ENCODE peak calls at places on chromosomes 11 and 22, in five cellular contexts. K is neural progenitor cell, X is pancreas, Q is fibroblast of mammary gland, Y is cardiac fibroblast. L is an unnamed sample.

GRCh38 chr11:92224394-92225205 is at the start of gene FAT3:
- DNase-seq in K (peak; percentile 91), X (no peak), Q (peak; percentile 12), Y (peak; percentile 37), L (peak; percentile 43)

GRCh38 chr22:23418159-23418788 is 161.8 kb downstream of the IGLL1 start:
- DNase-seq in K (peak; percentile 1), X (no peak), Q (no peak), Y (no peak), L (no peak)

GRCh38 chr22:48849963-48850657 is 977.6 kb downstream of the BRD1 start:
- DNase-seq in K (no peak), X (no peak), Q (no peak), Y (no peak), L (no peak)

GRCh38 chr11:72573380-72573949 is 100.8 kb downstream of the PDE2A start:
- DNase-seq in K (peak; percentile 78), X (no peak), Q (peak; percentile 42), Y (peak; percentile 53), L (peak; percentile 58)

GRCh38 chr22:27765706-27766291 is 35.8 kb downstream of the MN1 start:
- DNase-seq in K (no peak), X (no peak), Q (no peak), Y (no peak), L (no peak)

GRCh38 chr11:33531743-33532181 is 168.9 kb downstream of the C11orf91 start:
- DNase-seq in K (no peak), X (peak; percentile 26), Q (peak; percentile 99), Y (peak; percentile 69), L (peak; percentile 53)

GRCh38 chr11:71307811-71308645 is 55.7 kb upstream of the SHANK2 start:
- DNase-seq in K (no peak), X (no peak), Q (no peak), Y (no peak), L (no peak)

GRCh38 chr11:34860034-34860433 is 56.1 kb downstream of the APIP start:
- DNase-seq in K (no peak), X (no peak), Q (peak; percentile 14), Y (no peak), L (no peak)

GRCh38 chr22:32409977-32410376 is 2.1 kb downstream of the RTCB start:
- DNase-seq in K (no peak), X (no peak), Q (no peak), Y (no peak), L (no peak)

GRCh38 chr11:13318498-13319295 is 41.1 kb downstream of the BMAL1 start:
- DNase-seq in K (no peak), X (no peak), Q (no peak), Y (no peak), L (peak; percentile 39)

GRCh38 chr11:75275581-75275980 is 35.0 kb downstream of the TPBGL start:
- DNase-seq in K (no peak), X (no peak), Q (no peak), Y (no peak), L (no peak)

GRCh38 chr22:39856588-39856987 is 37.0 kb downstream of the ENTHD1 start:
- DNase-seq in K (no peak), X (no peak), Q (no peak), Y (no peak), L (no peak)

GRCh38 chr22:28822930-28823481 is 22.6 kb upstream of the XBP1 start:
- DNase-seq in K (peak; percentile 71), X (peak; percentile 76), Q (no peak), Y (no peak), L (no peak)

GRCh38 chr11:134266841-134267251 is 9.3 kb upstream of the GLB1L3 start:
- DNase-seq in K (no peak), X (no peak), Q (peak; percentile 82), Y (peak; percentile 89), L (peak; percentile 78)

GRCh38 chr22:39229075-39229474 is 15.7 kb downstream of the PDGFB start:
- DNase-seq in K (no peak), X (no peak), Q (no peak), Y (no peak), L (no peak)

GRCh38 chr22:42277988-42278776 is 7.7 kb upstream of the TCF20 start:
- DNase-seq in K (peak; percentile 71), X (no peak), Q (no peak), Y (peak; percentile 11), L (peak; percentile 30)

GRCh38 chr11:131694526-131695424 is 324.4 kb downstream of the NTM start:
- DNase-seq in K (peak; percentile 88), X (peak; percentile 77), Q (peak; percentile 72), Y (peak; percentile 86), L (peak; percentile 86)

GRCh38 chr11:2142762-2143202 is 3.6 kb upstream of the IGF2 start:
- DNase-seq in K (no peak), X (no peak), Q (peak; percentile 42), Y (peak; percentile 79), L (no peak)

GRCh38 chr11:69215784-69216415 is 60.2 kb downstream of the SMIM38 start:
- DNase-seq in K (no peak), X (peak; percentile 3), Q (peak; percentile 17), Y (peak; percentile 22), L (peak; percentile 9)

GRCh38 chr11:80873309-80873999 is 1432.6 kb upstream of the TENM4 start:
- DNase-seq in K (no peak), X (no peak), Q (peak; percentile 34), Y (peak; percentile 86), L (peak; percentile 30)

GRCh38 chr11:130449996-130450419 is 1.6 kb downstream of the ADAMTS15 start:
- DNase-seq in K (peak; percentile 90), X (no peak), Q (peak; percentile 89), Y (peak; percentile 79), L (peak; percentile 93)

DNA sequence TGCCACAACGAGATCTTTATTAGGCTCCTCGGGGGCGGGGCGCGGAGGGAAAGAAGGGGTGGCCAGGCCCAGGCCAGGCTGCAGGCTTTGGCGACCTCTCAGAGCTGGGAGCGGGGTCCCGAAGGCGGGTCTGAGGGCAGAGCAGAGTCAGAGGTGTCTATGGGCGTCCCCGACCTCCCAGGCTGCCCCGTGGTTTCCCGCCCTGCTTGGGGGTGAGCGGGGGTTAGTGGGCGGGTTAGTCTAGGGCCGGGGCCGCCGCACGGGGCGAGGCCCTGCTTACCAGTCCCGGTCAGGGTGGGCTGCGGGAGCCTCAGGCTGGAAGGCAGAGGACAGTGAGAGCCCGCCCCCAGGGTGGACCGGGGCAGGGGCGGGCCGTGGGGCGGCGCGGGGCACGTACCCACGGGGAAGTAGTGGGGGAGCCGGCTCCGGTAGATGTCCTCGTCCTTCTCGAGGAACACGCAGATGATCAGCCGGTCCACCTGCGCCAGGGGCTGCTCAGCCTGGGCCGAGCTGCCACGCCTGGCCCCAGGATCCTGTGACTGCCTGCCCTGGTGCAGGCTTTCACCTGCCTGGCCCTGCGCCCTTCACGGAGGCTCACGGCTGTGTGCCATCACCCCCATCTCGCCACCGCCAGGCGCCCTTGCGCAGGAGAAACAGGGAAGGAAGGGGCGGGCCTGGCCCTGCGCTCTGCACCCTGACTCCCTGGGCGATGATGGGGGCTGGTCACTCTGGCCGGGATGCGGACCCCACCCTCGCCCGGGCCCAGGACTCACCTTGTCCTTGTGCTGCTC is 12.5 kb downstream of the OTUB1 start:
- DNase-seq in K (peak; percentile 69), X (no peak), Q (no peak), Y (no peak), L (no peak)
- H3K4me3 ChIP-seq in K (peak overlapping the region; percentile 55), X (no peak overlapping the region), Q (no peak overlapping the region), Y (no peak overlapping the region), L (no peak overlapping the region)

GRCh38 chr11:24509114-24509513 is 12.3 kb downstream of the LUZP2 start:
- DNase-seq in K (no peak), X (no peak), Q (no peak), Y (peak; percentile 32), L (peak; percentile 59)
- TF ChIP-seq CTCF in K (no peak), X (no peak), Q (no peak), Y (no peak), L (peak; percentile 60)

GRCh38 chr22:31082606-31083376 is 1.7 kb downstream of the SMTN start:
- DNase-seq in K (peak; percentile 45), X (peak; percentile 67), Q (peak; percentile 77), Y (peak; percentile 84), L (peak; percentile 85)

GRCh38 chr22:31083377-31083768 is 2.3 kb downstream of the SMTN start:
- DNase-seq in K (no peak), X (peak; percentile 93), Q (no peak), Y (no peak), L (no peak)

GRCh38 chr22:31085493-31085824 is 4.3 kb downstream of the SMTN start:
- DNase-seq in K (peak; percentile 66), X (peak; percentile 55), Q (no peak), Y (peak; percentile 36), L (no peak)

GRCh38 chr22:31084811-31085492 is 3.8 kb downstream of the SMTN start:
- DNase-seq in K (peak; percentile 90), X (peak; percentile 78), Q (peak; percentile 66), Y (peak; percentile 82), L (peak; percentile 88)

DNA sequence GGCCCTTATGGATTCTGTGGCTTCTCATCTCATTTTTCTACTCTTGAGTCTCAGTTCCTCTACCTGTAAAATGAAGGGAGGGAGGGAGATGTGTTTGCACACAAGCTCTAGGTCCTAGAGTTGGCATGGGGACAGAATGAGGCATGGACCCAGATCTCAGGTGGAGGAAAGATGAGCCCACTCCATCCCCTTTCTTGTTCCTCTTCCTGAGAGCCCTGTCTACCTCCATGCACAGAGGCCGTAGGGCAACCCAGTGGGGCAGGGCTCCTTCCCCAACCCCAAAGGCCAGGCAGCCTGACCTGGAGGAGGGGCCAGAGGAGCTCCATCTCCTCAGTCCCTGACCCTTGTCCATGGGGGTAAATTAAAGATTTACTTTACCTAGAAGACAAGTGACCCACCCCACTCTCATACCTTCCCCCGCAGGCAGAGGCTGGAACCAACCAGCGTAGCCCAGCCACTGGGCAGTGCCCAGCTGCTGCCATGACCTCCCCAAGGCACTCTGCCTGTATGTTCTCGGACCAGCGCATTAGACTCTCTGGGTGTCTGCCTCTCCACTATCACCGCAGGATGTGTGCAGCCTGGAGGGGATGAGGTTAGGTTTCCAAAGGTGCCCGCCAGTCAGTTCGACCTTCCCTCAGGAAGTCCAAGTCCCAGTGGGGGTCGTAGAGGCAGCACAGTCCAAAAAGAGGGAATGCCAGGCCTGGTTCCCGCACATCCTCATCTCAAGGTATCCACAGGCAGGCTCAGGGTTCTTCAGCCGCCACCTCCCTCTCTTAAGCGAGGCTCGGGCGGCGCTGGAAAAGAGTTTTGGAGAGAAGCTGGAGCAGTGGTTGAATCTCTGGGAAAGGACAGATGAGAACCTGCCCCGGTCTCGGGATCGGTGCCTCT is 3.0 kb downstream of the SMTN start:
- DNase-seq in K (no peak), X (peak; percentile 28), Q (no peak), Y (no peak), L (no peak)
- H3K4me3 ChIP-seq in K (peak overlapping the region; percentile 64), X (peak overlapping the region; percentile 18), Q (peak overlapping the region; percentile 92), Y (peak overlapping the region; percentile 75), L (peak overlapping the region; percentile 80)

GRCh38 chr22:37627091-37627490 is 12.4 kb upstream of the SH3BP1 start:
- DNase-seq in K (no peak), X (no peak), Q (no peak), Y (no peak), L (no peak)

GRCh38 chr22:37626556-37627075 is 12.9 kb upstream of the SH3BP1 start:
- DNase-seq in K (no peak), X (no peak), Q (no peak), Y (no peak), L (no peak)

GRCh38 chr22:37624876-37625275 is 14.6 kb upstream of the SH3BP1 start:
- DNase-seq in K (no peak), X (no peak), Q (no peak), Y (no peak), L (no peak)

GRCh38 chr22:37625737-37626136 is 13.7 kb upstream of the SH3BP1 start:
- DNase-seq in K (no peak), X (no peak), Q (no peak), Y (no peak), L (no peak)

DNA sequence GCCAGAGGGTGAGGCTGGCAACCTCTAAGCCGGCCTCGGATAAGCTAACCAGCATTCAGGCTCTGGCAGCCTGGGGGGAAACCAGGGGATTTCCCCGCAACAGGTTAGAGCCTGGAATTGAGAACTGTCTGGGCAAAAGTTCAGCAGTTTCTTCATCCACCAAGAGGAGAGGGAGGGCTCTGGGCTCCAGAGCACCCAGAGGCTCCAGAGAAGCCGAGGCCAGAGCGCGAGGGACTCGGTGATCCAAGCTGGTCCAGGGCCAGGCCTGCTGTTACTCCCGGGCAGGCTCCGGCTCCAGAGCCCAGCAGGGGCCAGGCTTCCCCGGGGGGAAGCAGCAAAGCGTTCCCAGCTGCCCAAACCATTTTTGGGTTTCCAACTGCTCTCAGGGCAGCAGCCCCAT is 13.3 kb upstream of the SH3BP1 start:
- DNase-seq in K (no peak), X (no peak), Q (peak; percentile 51), Y (peak; percentile 54), L (peak; percentile 87)
- TF ChIP-seq CTCF in K (no peak), X (no peak), Q (no peak), Y (no peak), L (peak; percentile 15)